ENCODE peak calls at places on chromosomes 5 and 9, in ten cellular contexts. T is right cardiac atrium; O is stomach; H is mesendoderm; Q is lung; X is ovary; C is CD4-positive, alpha-beta T cell; D is adrenal gland; S is AG04450; F is Peyer's patch. I is an unnamed sample.

GRCh38 chr5:9398227-9398626 is 147.6 kb downstream of the SEMA5A start:
- DNase-seq in T (no peak), O (no peak), H (no peak), Q (no peak), X (no peak), C (no peak), D (no peak), S (no peak), F (no peak), I (no peak)

GRCh38 chr5:163649522-163649921 is 144.1 kb downstream of the MAT2B start:
- DNase-seq in T (no peak), O (no peak), H (peak), Q (no peak), X (no peak), C (no peak), D (no peak), S (no peak), F (no peak), I (no peak)

GRCh38 chr5:136434795-136435194 is 69.5 kb upstream of the TRPC7 start:
- DNase-seq in T (no peak), O (no peak), H (no peak), Q (no peak), X (no peak), C (no peak), D (no peak), S (no peak), F (no peak), I (no peak)

GRCh38 chr5:33999986-34000385 is 7.9 kb downstream of the AMACR start:
- DNase-seq in T (no peak), O (no peak), H (peak), Q (no peak), X (no peak), C (no peak), D (no peak), S (no peak), F (no peak), I (no peak)

GRCh38 chr5:6962256-6962655 is 249.0 kb downstream of the TENT4A start:
- DNase-seq in T (no peak), O (no peak), H (peak), Q (no peak), X (no peak), C (no peak), D (no peak), S (no peak), F (no peak), I (no peak)

GRCh38 chr5:168172718-168173045 is 118.8 kb upstream of the WWC1 start:
- DNase-seq in T (no peak), O (no peak), H (no peak), Q (no peak), X (no peak), C (no peak), D (no peak), S (no peak), F (no peak), I (no peak)

GRCh38 chr9:8437878-8438277 is 638.3 kb upstream of the DMAC1 start:
- DNase-seq in T (no peak), O (no peak), H (peak), Q (no peak), X (no peak), C (no peak), D (no peak), S (no peak), F (no peak), I (no peak)

GRCh38 chr9:18837402-18837801 is 195.6 kb downstream of the SAXO1 start:
- DNase-seq in T (no peak), O (no peak), H (no peak), Q (no peak), X (no peak), C (no peak), D (no peak), S (no peak), F (no peak), I (no peak)

GRCh38 chr5:113117543-113118110 is 141.0 kb downstream of the DCP2 start:
- DNase-seq in T (no peak), O (no peak), H (no peak), Q (no peak), X (no peak), C (no peak), D (no peak), S (no peak), F (no peak), I (no peak)

GRCh38 chr9:111798786-111799185 is 4.0 kb upstream of the SHOC1 start:
- DNase-seq in T (no peak), O (no peak), H (no peak), Q (no peak), X (no peak), C (no peak), D (no peak), S (peak), F (no peak), I (no peak)

GRCh38 chr5:7325975-7326911 is 69.7 kb upstream of the ADCY2 start:
- DNase-seq in T (no peak), O (no peak), H (no peak), Q (no peak), X (no peak), C (no peak), D (peak), S (no peak), F (no peak), I (no peak)

GRCh38 chr9:70479880-70480291 is 65.4 kb upstream of the KLF9 start:
- DNase-seq in T (peak), O (peak), H (peak), Q (no peak), X (peak), C (no peak), D (no peak), S (peak), F (no peak), I (no peak)

GRCh38 chr5:71907589-71908145 is 188.6 kb downstream of the CARTPT start:
- DNase-seq in T (no peak), O (no peak), H (no peak), Q (no peak), X (no peak), C (no peak), D (no peak), S (no peak), F (no peak), I (no peak)

GRCh38 chr5:76219636-76220035 is 136.5 kb downstream of the SV2C start:
- DNase-seq in T (no peak), O (no peak), H (peak), Q (no peak), X (no peak), C (no peak), D (no peak), S (no peak), F (no peak), I (no peak)

GRCh38 chr5:83562817-83563557 is 91.4 kb downstream of the VCAN start:
- DNase-seq in T (peak), O (no peak), H (peak), Q (no peak), X (no peak), C (no peak), D (no peak), S (no peak), F (no peak), I (no peak)

GRCh38 chr9:88722753-88723152 is 187.8 kb downstream of the NXNL2 start:
- DNase-seq in T (no peak), O (no peak), H (peak), Q (no peak), X (no peak), C (no peak), D (no peak), S (no peak), F (no peak), I (no peak)

GRCh38 chr5:134553816-134554215 is 28.3 kb downstream of the JADE2 start:
- DNase-seq in T (peak), O (no peak), H (no peak), Q (no peak), X (no peak), C (no peak), D (no peak), S (no peak), F (no peak), I (no peak)

DNA sequence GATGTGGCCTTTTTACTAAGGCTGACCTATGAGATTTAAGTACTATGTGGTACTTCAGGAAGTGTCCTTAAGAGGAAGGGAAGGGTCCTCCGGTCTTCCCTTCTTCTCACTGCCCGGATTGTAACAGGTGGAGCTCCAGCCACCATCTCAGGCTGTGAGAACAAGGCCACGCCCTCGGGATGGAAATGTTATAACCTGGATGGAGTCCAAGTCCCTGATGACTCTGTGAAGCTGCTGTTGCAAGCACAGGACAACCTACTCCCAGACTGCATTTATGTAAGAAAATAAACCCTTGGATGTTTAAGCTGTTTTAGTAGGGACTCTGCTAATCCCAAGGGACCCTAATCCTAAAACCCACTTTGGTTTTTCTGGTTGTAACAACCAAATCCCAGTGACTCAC is 221.6 kb downstream of the ACTL7B start:
- DNase-seq in T (no peak), O (peak), H (no peak), Q (no peak), X (no peak), C (no peak), D (no peak), S (no peak), F (peak), I (no peak)
- H3K27ac ChIP-seq in T (no peak), O (no peak), H (no peak), Q (no peak), X (no peak), C (no peak), D (no peak), S (no peak), F (no peak), I (no peak)

GRCh38 chr5:38556599-38557308 is at the start of gene LIFR:
- DNase-seq in T (peak), O (peak), H (peak), Q (peak), X (peak), C (peak), D (peak), S (peak), F (peak), I (peak)

GRCh38 chr5:38555354-38556114 is 912 bp downstream of the LIFR start:
- DNase-seq in T (no peak), O (no peak), H (peak), Q (no peak), X (no peak), C (no peak), D (no peak), S (no peak), F (no peak), I (no peak)

GRCh38 chr5:38557792-38558191 is 1.3 kb upstream of the LIFR start:
- DNase-seq in T (no peak), O (no peak), H (no peak), Q (no peak), X (no peak), C (no peak), D (no peak), S (no peak), F (no peak), I (no peak)

GRCh38 chr5:38556115-38556598 is 289 bp downstream of the LIFR start:
- DNase-seq in T (no peak), O (no peak), H (peak), Q (no peak), X (no peak), C (no peak), D (peak), S (no peak), F (no peak), I (no peak)

DNA sequence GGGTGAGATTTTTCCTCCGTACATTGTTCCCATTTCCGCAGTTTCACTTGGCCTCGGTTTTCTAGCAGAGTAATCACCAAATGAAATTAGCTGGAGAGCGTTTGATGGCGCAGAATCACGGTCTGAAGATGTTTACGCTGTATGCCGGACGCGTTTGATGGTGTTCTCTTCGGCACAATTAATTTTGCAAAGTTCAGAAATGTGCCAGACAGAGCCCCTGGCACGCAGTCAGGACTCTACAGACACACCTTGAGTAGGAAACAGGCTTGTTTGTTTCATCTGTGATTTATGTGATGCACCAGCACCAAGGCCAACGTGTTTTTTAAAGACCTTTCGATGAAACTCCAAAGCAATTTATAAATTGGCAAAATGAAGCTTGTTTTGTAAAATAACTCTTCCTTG is 864 bp upstream of the LIFR start:
- DNase-seq in T (peak), O (peak), H (no peak), Q (no peak), X (peak), C (no peak), D (no peak), S (no peak), F (no peak), I (no peak)
- H3K27ac ChIP-seq in T (peak), O (peak), H (peak), Q (peak), X (peak), C (no peak), D (peak), S (peak), F (peak), I (peak)

DNA sequence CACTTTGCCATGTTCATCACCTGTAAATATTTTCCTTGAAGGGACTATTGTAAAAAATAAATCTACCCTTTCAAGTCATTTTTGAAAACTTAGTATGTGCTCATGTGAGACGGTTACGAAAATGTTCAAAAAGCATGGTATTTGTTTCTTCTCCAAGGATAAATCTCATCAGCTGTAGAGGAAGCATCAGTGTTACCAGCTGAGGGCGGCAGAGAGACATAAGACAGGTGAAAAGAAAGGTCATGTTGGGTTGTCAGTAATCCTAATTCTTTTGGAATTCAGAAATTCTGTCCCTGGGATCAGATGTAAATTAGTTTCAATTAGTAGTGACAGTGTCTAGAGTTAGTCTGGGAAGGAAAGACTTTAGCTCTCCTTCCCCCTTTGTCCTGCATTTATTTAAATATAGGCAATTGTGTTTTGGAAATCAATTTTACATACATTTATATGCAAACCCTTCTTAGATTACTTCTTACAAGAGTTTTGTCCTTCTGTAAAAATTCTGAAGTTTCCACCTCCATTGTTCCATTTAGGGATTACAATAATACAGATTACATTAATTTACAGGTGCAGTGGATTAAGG is 791.9 kb upstream of the CDH6 start:
- DNase-seq in T (peak), O (peak), H (peak), Q (no peak), X (no peak), C (no peak), D (peak), S (peak), F (peak), I (no peak)
- H3K27ac ChIP-seq in T (no peak), O (no peak), H (no peak), Q (no peak), X (no peak), C (no peak), D (no peak), S (no peak), F (no peak), I (no peak)

DNA sequence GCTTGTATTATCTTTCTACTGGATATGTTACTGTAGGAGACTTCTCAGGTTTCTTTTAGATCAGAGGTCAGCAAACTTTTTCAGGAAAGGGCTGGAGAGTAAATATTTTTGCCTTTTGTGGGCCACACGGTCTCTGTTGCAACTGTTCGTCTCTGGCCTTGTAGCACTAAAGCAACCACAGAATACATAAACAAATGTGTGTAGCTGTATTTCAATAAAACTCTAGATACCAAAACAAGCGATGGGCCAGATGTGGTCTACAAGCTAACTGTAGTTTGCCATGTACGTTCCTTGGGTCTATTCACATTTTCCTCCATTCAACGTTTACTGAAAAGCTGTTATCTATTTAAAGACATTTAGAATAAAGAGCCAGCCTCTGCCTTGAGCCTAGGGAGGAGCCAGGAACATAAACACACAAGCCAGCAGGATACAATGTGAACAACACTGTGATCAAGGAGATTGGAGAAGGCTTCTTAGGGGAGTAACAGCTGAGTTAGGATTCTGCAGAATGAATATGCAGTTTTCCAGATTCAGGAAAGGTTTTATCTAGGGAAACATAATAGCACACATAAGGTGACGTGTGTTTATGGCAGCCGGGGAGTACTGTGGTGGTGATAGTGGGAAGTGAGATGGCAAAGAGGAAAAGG is 33.0 kb upstream of the HOMER1 start:
- DNase-seq in T (no peak), O (no peak), H (no peak), Q (no peak), X (no peak), C (no peak), D (no peak), S (peak), F (no peak), I (no peak)
- H3K27ac ChIP-seq in T (no peak), O (no peak), H (no peak), Q (no peak), X (no peak), C (no peak), D (no peak), S (no peak), F (no peak), I (no peak)

GRCh38 chr5:140554454-140554853 is 2.8 kb downstream of the SRA1 start:
- DNase-seq in T (no peak), O (no peak), H (no peak), Q (no peak), X (no peak), C (no peak), D (no peak), S (peak), F (no peak), I (no peak)
- H3K27ac ChIP-seq in T (no peak), O (no peak), H (no peak), Q (no peak), X (no peak), C (no peak), D (peak), S (peak), F (no peak), I (no peak)

DNA sequence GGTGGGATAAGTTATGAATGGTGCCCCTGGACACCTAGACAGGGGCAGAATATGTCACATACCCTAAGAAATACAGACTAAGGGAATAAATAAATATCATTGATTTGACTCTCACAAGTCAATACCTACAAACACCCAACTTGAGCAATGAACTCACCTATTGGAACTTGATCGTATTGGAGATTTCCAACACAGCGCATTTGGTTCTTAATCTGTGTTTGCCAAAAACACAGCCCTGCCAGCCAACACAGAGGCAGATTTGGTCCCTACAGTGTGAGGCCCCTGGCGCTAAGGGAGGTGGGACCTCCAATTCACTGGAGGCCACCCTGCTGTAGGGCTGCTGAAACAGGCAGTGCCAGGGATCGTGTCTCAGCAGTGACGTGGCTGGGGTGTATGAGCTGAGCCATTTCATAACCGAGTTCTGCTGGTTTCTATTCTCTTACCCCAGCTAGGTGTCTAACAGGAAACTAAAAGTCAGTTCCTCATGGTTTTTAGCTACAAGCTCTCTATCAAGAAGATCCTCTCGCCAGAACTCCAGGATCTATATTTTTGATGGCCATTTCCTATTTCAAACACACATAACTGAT is 84.5 kb downstream of the SLC1A1 start:
- DNase-seq in T (no peak), O (no peak), H (no peak), Q (no peak), X (no peak), C (no peak), D (no peak), S (no peak), F (no peak), I (no peak)
- H3K27ac ChIP-seq in T (no peak), O (no peak), H (no peak), Q (no peak), X (no peak), C (no peak), D (no peak), S (no peak), F (no peak), I (no peak)

DNA sequence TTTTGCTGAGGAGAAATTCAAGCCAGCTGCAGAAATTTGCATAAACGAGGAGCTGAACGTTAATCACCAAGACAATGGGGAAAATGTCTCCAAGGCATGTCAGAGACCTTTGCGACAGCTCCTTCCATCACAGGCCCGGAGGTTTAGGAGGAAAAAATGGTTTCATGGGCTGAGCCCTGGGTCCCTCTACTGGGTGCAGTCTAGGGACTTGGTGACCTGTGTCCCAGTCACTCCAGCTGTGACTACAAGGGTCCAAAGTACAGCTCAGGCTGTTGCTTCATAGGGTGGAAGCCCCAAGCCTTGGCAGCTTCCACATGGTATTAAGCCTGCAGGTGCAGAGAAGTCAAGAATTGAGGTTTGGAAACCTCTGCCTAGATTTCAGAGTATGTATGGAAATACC is 207.5 kb downstream of the DENND1A start:
- DNase-seq in T (no peak), O (no peak), H (no peak), Q (no peak), X (no peak), C (no peak), D (no peak), S (no peak), F (peak), I (no peak)
- H3K27ac ChIP-seq in T (no peak), O (no peak), H (no peak), Q (no peak), X (no peak), C (no peak), D (no peak), S (no peak), F (no peak), I (no peak)

I was measured in coronary artery.